ENCODE peak calls at places on chromosomes 5 and 9, in four cellular contexts. One of them, this sample, is unnamed.

GRCh38 chr9:87850405-87850804 is 32.3 kb upstream of the SPATA31E1 start:
- DNase-seq in stimulated activated naive CD4-positive, alpha-beta T cell: no peak
- DNase-seq in activated CD4-positive, alpha-beta T cell treated with anti-CD3 and anti-CD28 coated beads for 24 hours: no peak
- DNase-seq in left lobe of liver: no peak
- DNase-seq in this sample: peak

GRCh38 chr5:65034029-65034781 is 265.5 kb downstream of the CWC27 start:
- DNase-seq in stimulated activated naive CD4-positive, alpha-beta T cell: no peak
- DNase-seq in left lobe of liver: peak
- DNase-seq in activated CD4-positive, alpha-beta T cell treated with anti-CD3 and anti-CD28 coated beads for 24 hours: no peak
- DNase-seq in this sample: no peak

GRCh38 chr5:159331099-159331973 is 1.0 kb upstream of the IL12B start:
- DNase-seq in stimulated activated naive CD4-positive, alpha-beta T cell: peak
- DNase-seq in activated CD4-positive, alpha-beta T cell treated with anti-CD3 and anti-CD28 coated beads for 24 hours: peak
- DNase-seq in left lobe of liver: peak
- DNase-seq in this sample: peak

GRCh38 chr5:81878333-81878732 is 93.5 kb upstream of the ATG10 start:
- DNase-seq in activated CD4-positive, alpha-beta T cell treated with anti-CD3 and anti-CD28 coated beads for 24 hours: no peak
- DNase-seq in left lobe of liver: no peak
- DNase-seq in stimulated activated naive CD4-positive, alpha-beta T cell: no peak
- DNase-seq in this sample: no peak

GRCh38 chr9:101737165-101737704 is 1.2 kb downstream of the GRIN3A start:
- DNase-seq in left lobe of liver: no peak
- DNase-seq in activated CD4-positive, alpha-beta T cell treated with anti-CD3 and anti-CD28 coated beads for 24 hours: no peak
- DNase-seq in stimulated activated naive CD4-positive, alpha-beta T cell: no peak
- DNase-seq in this sample: no peak

GRCh38 chr5:78677777-78678668 is 29.5 kb upstream of the LHFPL2 start:
- DNase-seq in activated CD4-positive, alpha-beta T cell treated with anti-CD3 and anti-CD28 coated beads for 24 hours: no peak
- DNase-seq in stimulated activated naive CD4-positive, alpha-beta T cell: no peak
- DNase-seq in left lobe of liver: no peak
- DNase-seq in this sample: peak

GRCh38 chr5:142827934-142828576 is 57.9 kb downstream of the ARHGAP26 start:
- DNase-seq in stimulated activated naive CD4-positive, alpha-beta T cell: no peak
- DNase-seq in left lobe of liver: no peak
- DNase-seq in activated CD4-positive, alpha-beta T cell treated with anti-CD3 and anti-CD28 coated beads for 24 hours: no peak
- DNase-seq in this sample: no peak

GRCh38 chr5:174503461-174504265 is 220.7 kb upstream of the MSX2 start:
- DNase-seq in activated CD4-positive, alpha-beta T cell treated with anti-CD3 and anti-CD28 coated beads for 24 hours: no peak
- DNase-seq in left lobe of liver: no peak
- DNase-seq in stimulated activated naive CD4-positive, alpha-beta T cell: no peak
- DNase-seq in this sample: no peak

GRCh38 chr5:155529366-155529765 is 515.8 kb downstream of the KIF4B start:
- DNase-seq in left lobe of liver: no peak
- DNase-seq in stimulated activated naive CD4-positive, alpha-beta T cell: no peak
- DNase-seq in activated CD4-positive, alpha-beta T cell treated with anti-CD3 and anti-CD28 coated beads for 24 hours: no peak
- DNase-seq in this sample: peak

GRCh38 chr5:80195837-80196400 is 59.9 kb downstream of the SERINC5 start:
- DNase-seq in stimulated activated naive CD4-positive, alpha-beta T cell: no peak
- DNase-seq in left lobe of liver: no peak
- DNase-seq in activated CD4-positive, alpha-beta T cell treated with anti-CD3 and anti-CD28 coated beads for 24 hours: no peak
- DNase-seq in this sample: peak

GRCh38 chr5:5062903-5063302 is 77.2 kb upstream of the ADAMTS16 start:
- DNase-seq in activated CD4-positive, alpha-beta T cell treated with anti-CD3 and anti-CD28 coated beads for 24 hours: no peak
- DNase-seq in left lobe of liver: no peak
- DNase-seq in stimulated activated naive CD4-positive, alpha-beta T cell: no peak
- DNase-seq in this sample: no peak

GRCh38 chr9:97557606-97558095 is 56.2 kb downstream of the TMOD1 start:
- DNase-seq in activated CD4-positive, alpha-beta T cell treated with anti-CD3 and anti-CD28 coated beads for 24 hours: no peak
- DNase-seq in left lobe of liver: peak
- DNase-seq in stimulated activated naive CD4-positive, alpha-beta T cell: no peak
- DNase-seq in this sample: no peak

GRCh38 chr9:17060450-17060849 is 74.4 kb upstream of the CNTLN start:
- DNase-seq in left lobe of liver: no peak
- DNase-seq in activated CD4-positive, alpha-beta T cell treated with anti-CD3 and anti-CD28 coated beads for 24 hours: no peak
- DNase-seq in stimulated activated naive CD4-positive, alpha-beta T cell: no peak
- DNase-seq in this sample: no peak

GRCh38 chr5:30103056-30104020 is 1090.1 kb upstream of the CDH6 start:
- DNase-seq in activated CD4-positive, alpha-beta T cell treated with anti-CD3 and anti-CD28 coated beads for 24 hours: no peak
- DNase-seq in left lobe of liver: no peak
- DNase-seq in stimulated activated naive CD4-positive, alpha-beta T cell: no peak
- DNase-seq in this sample: no peak

GRCh38 chr5:107950774-107951173 is 280.0 kb upstream of the EFNA5 start:
- DNase-seq in stimulated activated naive CD4-positive, alpha-beta T cell: no peak
- DNase-seq in activated CD4-positive, alpha-beta T cell treated with anti-CD3 and anti-CD28 coated beads for 24 hours: no peak
- DNase-seq in left lobe of liver: no peak
- DNase-seq in this sample: no peak

GRCh38 chr5:69238760-69239251 is 4.1 kb downstream of the CDK7 start:
- DNase-seq in stimulated activated naive CD4-positive, alpha-beta T cell: no peak
- DNase-seq in activated CD4-positive, alpha-beta T cell treated with anti-CD3 and anti-CD28 coated beads for 24 hours: no peak
- DNase-seq in left lobe of liver: no peak
- DNase-seq in this sample: no peak

GRCh38 chr9:77752566-77752965 is 104.4 kb upstream of the GNA14 start:
- DNase-seq in activated CD4-positive, alpha-beta T cell treated with anti-CD3 and anti-CD28 coated beads for 24 hours: no peak
- DNase-seq in stimulated activated naive CD4-positive, alpha-beta T cell: no peak
- DNase-seq in left lobe of liver: no peak
- DNase-seq in this sample: no peak

GRCh38 chr9:21777701-21778100 is 24.7 kb upstream of the MTAP start:
- DNase-seq in activated CD4-positive, alpha-beta T cell treated with anti-CD3 and anti-CD28 coated beads for 24 hours: no peak
- DNase-seq in stimulated activated naive CD4-positive, alpha-beta T cell: no peak
- DNase-seq in left lobe of liver: no peak
- DNase-seq in this sample: no peak

GRCh38 chr5:179304871-179305270 is 40.4 kb downstream of the ADAMTS2 start:
- DNase-seq in left lobe of liver: no peak
- DNase-seq in activated CD4-positive, alpha-beta T cell treated with anti-CD3 and anti-CD28 coated beads for 24 hours: no peak
- DNase-seq in stimulated activated naive CD4-positive, alpha-beta T cell: no peak
- DNase-seq in this sample: no peak

GRCh38 chr5:149203896-149204544 is 62.7 kb downstream of the ABLIM3 start:
- DNase-seq in stimulated activated naive CD4-positive, alpha-beta T cell: no peak
- DNase-seq in left lobe of liver: no peak
- DNase-seq in activated CD4-positive, alpha-beta T cell treated with anti-CD3 and anti-CD28 coated beads for 24 hours: no peak
- DNase-seq in this sample: no peak

GRCh38 chr5:55917402-55918096 is 66.4 kb downstream of the IL31RA start:
- DNase-seq in left lobe of liver: no peak
- DNase-seq in activated CD4-positive, alpha-beta T cell treated with anti-CD3 and anti-CD28 coated beads for 24 hours: no peak
- DNase-seq in stimulated activated naive CD4-positive, alpha-beta T cell: no peak
- DNase-seq in this sample: no peak

GRCh38 chr5:132000677-132001453 is 10.6 kb downstream of the ACSL6 start:
- DNase-seq in activated CD4-positive, alpha-beta T cell treated with anti-CD3 and anti-CD28 coated beads for 24 hours: no peak
- DNase-seq in left lobe of liver: no peak
- DNase-seq in stimulated activated naive CD4-positive, alpha-beta T cell: peak
- DNase-seq in this sample: no peak

GRCh38 chr9:106966481-106966880 is 103.5 kb downstream of the ZNF462 start:
- DNase-seq in activated CD4-positive, alpha-beta T cell treated with anti-CD3 and anti-CD28 coated beads for 24 hours: no peak
- DNase-seq in left lobe of liver: no peak
- DNase-seq in stimulated activated naive CD4-positive, alpha-beta T cell: no peak
- DNase-seq in this sample: no peak

GRCh38 chr9:117555964-117556629 is 141.2 kb upstream of the ASTN2 start:
- DNase-seq in stimulated activated naive CD4-positive, alpha-beta T cell: no peak
- DNase-seq in activated CD4-positive, alpha-beta T cell treated with anti-CD3 and anti-CD28 coated beads for 24 hours: peak
- DNase-seq in left lobe of liver: peak
- DNase-seq in this sample: peak

GRCh38 chr5:89011778-89012320 is 128.9 kb upstream of the MEF2C start:
- DNase-seq in activated CD4-positive, alpha-beta T cell treated with anti-CD3 and anti-CD28 coated beads for 24 hours: no peak
- DNase-seq in stimulated activated naive CD4-positive, alpha-beta T cell: no peak
- DNase-seq in left lobe of liver: no peak
- DNase-seq in this sample: no peak

This sample was measured in islet precursor cell.